ENCODE peak calls at places on chromosomes 3 and 15, in eight cellular contexts. M is HCT116; H is activated naive CD8-positive, alpha-beta T cell treated with anti-CD3 and anti-CD28 coated beads, Interleukin-2, amount 50 U/mL, for 24 hours; S is SK-N-SH treated with all-trans-retinoic acid at 6 μM for 48 hours; I is Panc1; E is activated T-cell treated with anti-CD3 and anti-CD28 coated beads, Interleukin-2, amount 50 U/mL, for 72 hours; B is activated T-helper 17 cell treated with anti-CD3 and anti-CD28 coated beads, Interleukin-2, amount 50 U/mL, for 72 hours; K is activated naive CD4-positive, alpha-beta T cell treated with anti-CD3 and anti-CD28 coated beads, Interleukin-2, amount 50 U/mL, for 72 hours. G is an unnamed sample.
A peak's percentile ranks its signal among the peaks of the same experiment; 100 is the strongest.

GRCh38 chr15:69755571-69756310 is 303.1 kb downstream of the RPLP1 start:
- ATAC-seq in E (peak; percentile 70), M (no peak), S (no peak), B (peak; percentile 65), K (peak; percentile 78), I (no peak), H (peak; percentile 74), G (peak; percentile 96)

GRCh38 chr3:55647675-55648074 is 160.6 kb upstream of the WNT5A start:
- ATAC-seq in S (no peak), K (no peak), E (no peak), I (no peak), M (no peak), B (no peak), H (no peak), G (no peak)

GRCh38 chr3:122365073-122365472 is 18.0 kb downstream of the MIX23 start:
- ATAC-seq in I (peak; percentile 5), H (peak; percentile 16), E (peak; percentile 77), S (no peak), M (no peak), K (peak; percentile 77), B (peak; percentile 78), G (no peak)

GRCh38 chr15:90161946-90162345 is 39.2 kb upstream of the SEMA4B start:
- ATAC-seq in I (no peak), H (no peak), S (no peak), B (peak; percentile 13), K (no peak), E (no peak), M (no peak), G (peak; percentile 89)

GRCh38 chr3:48219543-48219942 is 3.8 kb upstream of the CAMP start:
- ATAC-seq in M (no peak), I (no peak), H (no peak), B (no peak), E (no peak), S (no peak), K (no peak), G (no peak)

GRCh38 chr3:14357463-14357862 is 44.9 kb upstream of the SLC6A6 start:
- ATAC-seq in S (no peak), B (no peak), H (no peak), I (no peak), K (no peak), M (no peak), E (no peak), G (no peak)

GRCh38 chr3:46123646-46124045 is 84.5 kb downstream of the CCR1 start:
- ATAC-seq in E (no peak), M (no peak), H (no peak), K (no peak), B (no peak), S (no peak), I (no peak), G (no peak)

GRCh38 chr3:147872568-147872967 is 463.4 kb downstream of the ZIC1 start:
- ATAC-seq in K (no peak), H (no peak), E (no peak), B (no peak), M (no peak), I (no peak), S (no peak), G (no peak)

GRCh38 chr3:193897791-193898190 is 238.2 kb upstream of the HES1 start:
- ATAC-seq in E (no peak), S (no peak), M (no peak), I (no peak), K (no peak), B (no peak), H (no peak), G (no peak)

GRCh38 chr15:73924258-73924921 is 1.9 kb upstream of the LOXL1 start:
- ATAC-seq in H (peak; percentile 64), B (peak; percentile 57), S (peak; percentile 84), E (peak; percentile 33), M (no peak), I (peak; percentile 18), K (peak; percentile 70), G (no peak)

GRCh38 chr3:21226086-21226485 is 524.9 kb downstream of the ZNF385D start:
- ATAC-seq in S (no peak), M (no peak), I (no peak), B (no peak), E (no peak), K (no peak), H (no peak), G (no peak)

GRCh38 chr3:100947119-100947518 is 46.1 kb downstream of the ABI3BP start:
- ATAC-seq in M (no peak), K (no peak), B (no peak), E (no peak), I (no peak), H (no peak), S (no peak), G (no peak)